ENCODE peak calls at places on chromosomes 13 and 19, in nine cellular contexts. D, U, R, X, M, C, N, E and V are unnamed samples.

GRCh38 chr19:49591731-49592485 is 926 bp downstream of the PRR12 start:
- DNase-seq in X (peak), R (peak), N (no peak), D (peak), M (peak), E (peak), C (no peak), U (peak), V (peak)

GRCh38 chr19:52995711-52996110 is 18.0 kb upstream of the ERVV-1 start:
- DNase-seq in N (no peak), C (no peak), R (no peak), X (no peak), M (no peak), D (no peak), E (no peak), U (no peak), V (no peak)

GRCh38 chr19:46944918-46945628 is 74.6 kb upstream of the NPAS1 start:
- DNase-seq in M (no peak), E (peak), U (no peak), X (no peak), N (peak), D (no peak), C (peak), R (no peak), V (peak)

GRCh38 chr19:42596391-42597071 is 1.8 kb upstream of the CEACAM8 start:
- DNase-seq in M (no peak), C (peak), X (peak), U (peak), E (no peak), R (peak), N (no peak), D (peak), V (no peak)

GRCh38 chr13:83620535-83621220 is 261.6 kb downstream of the SLITRK1 start:
- DNase-seq in M (peak), D (no peak), E (no peak), U (no peak), X (no peak), C (no peak), R (no peak), N (peak), V (peak)

GRCh38 chr19:10888421-10888866 is 17.1 kb downstream of the CARM1 start:
- DNase-seq in X (no peak), M (no peak), D (no peak), N (no peak), R (no peak), E (no peak), C (no peak), U (no peak), V (no peak)

GRCh38 chr19:49084206-49085019 is 838 bp upstream of the SNRNP70 start:
- DNase-seq in X (no peak), M (no peak), D (no peak), C (no peak), N (no peak), U (no peak), R (no peak), E (no peak), V (no peak)

GRCh38 chr19:30559446-30559845 is 187.3 kb downstream of the ZNF536 start:
- DNase-seq in U (no peak), M (no peak), C (no peak), D (no peak), X (no peak), R (no peak), E (no peak), N (no peak), V (no peak)

GRCh38 chr13:114096811-114097503 is 35.5 kb downstream of the RASA3 start:
- DNase-seq in R (no peak), U (peak), E (peak), M (no peak), X (no peak), N (no peak), D (no peak), C (no peak), V (no peak)

GRCh38 chr13:108494991-108495661 is 134.3 kb upstream of the MYO16 start:
- DNase-seq in X (no peak), M (no peak), E (no peak), R (no peak), N (no peak), D (no peak), U (no peak), C (peak), V (no peak)

GRCh38 chr19:33278403-33279269 is 23.7 kb downstream of the CEBPA start:
- DNase-seq in U (no peak), R (no peak), C (no peak), N (no peak), M (no peak), D (no peak), E (no peak), X (no peak), V (no peak)

GRCh38 chr19:4052114-4052992 is 14.3 kb downstream of the ZBTB7A start:
- DNase-seq in E (no peak), C (no peak), U (no peak), R (no peak), N (no peak), X (peak), D (no peak), M (peak), V (no peak)

GRCh38 chr13:105196052-105196451 is 1339.4 kb downstream of the EFNB2 start:
- DNase-seq in C (no peak), X (peak), N (no peak), E (no peak), D (no peak), M (no peak), R (no peak), U (no peak), V (peak)

GRCh38 chr19:35329323-35329722 is 336 bp downstream of the CD22 start:
- DNase-seq in R (no peak), X (no peak), U (no peak), N (no peak), C (no peak), D (no peak), M (no peak), E (no peak), V (no peak)

GRCh38 chr13:32001769-32002168 is 29.8 kb upstream of the FRY start:
- DNase-seq in D (no peak), M (no peak), X (no peak), R (no peak), E (no peak), U (no peak), N (no peak), C (no peak), V (no peak)

GRCh38 chr13:55649485-55649884 is 1491.2 kb upstream of the PRR20A start:
- DNase-seq in N (no peak), C (no peak), M (no peak), R (no peak), D (no peak), X (no peak), U (no peak), E (no peak), V (no peak)

GRCh38 chr19:2547033-2547680 is 71.2 kb downstream of the GADD45B start:
- DNase-seq in U (no peak), D (no peak), E (no peak), R (no peak), X (no peak), M (no peak), N (no peak), C (no peak), V (no peak)

GRCh38 chr19:48724796-48725753 is 5.5 kb upstream of the MAMSTR start:
- DNase-seq in E (peak), U (peak), C (no peak), M (peak), X (peak), D (peak), R (no peak), N (no peak), V (peak)

GRCh38 chr19:47132522-47132852 is 1.9 kb downstream of the SAE1 start:
- DNase-seq in E (no peak), M (no peak), U (no peak), C (no peak), R (no peak), N (no peak), X (no peak), D (no peak), V (no peak)

GRCh38 chr13:66427330-66427990 is 802.7 kb downstream of the PCDH9 start:
- DNase-seq in C (no peak), X (no peak), D (no peak), N (no peak), E (no peak), M (no peak), R (no peak), U (no peak), V (no peak)

GRCh38 chr19:16584825-16585801 is 12.9 kb upstream of the SLC35E1 start:
- DNase-seq in C (no peak), D (peak), U (no peak), X (no peak), N (no peak), E (no peak), R (no peak), M (no peak), V (no peak)

GRCh38 chr13:51814825-51815650 is 11.1 kb upstream of the DHRS12 start:
- DNase-seq in X (peak), M (peak), N (no peak), C (peak), D (peak), R (peak), E (peak), U (peak), V (peak)